ENCODE peak calls at places on chromosome X, in ten cellular contexts. S is cardiac fibroblast, X is sigmoid colon, G is OCI-LY7, V is heart right ventricle, H is GM06990, B is mucosa of descending colon, M is neural crest cell, F is mammary epithelial cell, P is epithelial cell of esophagus. Q is an unnamed sample.
A peak's percentile ranks its signal among the peaks of the same experiment; 100 is the strongest.

GRCh38 chrX:95056901-95057300 is 1382.9 kb downstream of the FAM133A start:
- DNase-seq in B (no peak), F (peak; percentile 19), X (no peak), P (no peak), G (no peak), M (no peak), H (no peak), S (peak; percentile 15), V (no peak), Q (peak; percentile 20)

GRCh38 chrX:149286940-149287349 is 218.2 kb downstream of the IDS start:
- DNase-seq in F (peak; percentile 33), B (peak; percentile 27), M (peak; percentile 43), S (peak; percentile 61), H (peak; percentile 24), V (no peak), G (peak; percentile 57), P (peak; percentile 54), X (no peak), Q (no peak)

GRCh38 chrX:2696698-2697215 is 5.7 kb downstream of the CD99 start:
- DNase-seq in H (peak; percentile 77), X (no peak), P (peak; percentile 95), V (no peak), S (peak; percentile 83), F (peak; percentile 87), G (peak; percentile 38), M (no peak), B (peak; percentile 31), Q (peak; percentile 93)

GRCh38 chrX:130680164-130681035 is 222.6 kb downstream of the ENOX2 start:
- DNase-seq in S (peak; percentile 65), F (no peak), P (no peak), X (no peak), G (no peak), B (no peak), V (no peak), H (no peak), M (no peak), Q (no peak)

GRCh38 chrX:110836982-110837381 is 41.4 kb upstream of the CHRDL1 start:
- DNase-seq in X (no peak), V (no peak), F (no peak), S (no peak), P (no peak), B (no peak), H (no peak), G (no peak), M (no peak), Q (no peak)

GRCh38 chrX:50586407-50586806 is 115.8 kb upstream of the DGKK start:
- DNase-seq in S (no peak), X (no peak), P (no peak), B (no peak), G (no peak), V (no peak), M (no peak), H (no peak), F (no peak), Q (no peak)

GRCh38 chrX:13340182-13340791 is 20.4 kb upstream of the ATXN3L start:
- DNase-seq in H (no peak), V (no peak), M (no peak), S (peak; percentile 4), B (no peak), F (peak; percentile 17), G (no peak), X (no peak), P (peak; percentile 50), Q (peak; percentile 10)

GRCh38 chrX:318068-318738 is 393 bp downstream of the GTPBP6 start:
- DNase-seq in F (peak; percentile 98), X (peak; percentile 99), H (peak; percentile 93), G (peak; percentile 100), S (peak; percentile 99), V (peak; percentile 95), P (peak; percentile 100), M (peak; percentile 92), B (peak; percentile 100), Q (peak; percentile 98)

GRCh38 chrX:147733369-147733768 is 178.3 kb upstream of the FMR1 start:
- DNase-seq in G (no peak), H (no peak), V (no peak), M (no peak), X (no peak), S (no peak), P (no peak), B (no peak), F (no peak), Q (no peak)

GRCh38 chrX:15877380-15877779 is 22.8 kb upstream of the AP1S2 start:
- DNase-seq in S (peak; percentile 58), H (no peak), P (no peak), B (peak; percentile 2), M (no peak), G (no peak), F (peak; percentile 43), V (no peak), X (no peak), Q (no peak)

GRCh38 chrX:70171636-70172035 is 5.6 kb upstream of the DGAT2L6 start:
- DNase-seq in F (peak; percentile 51), V (no peak), P (peak; percentile 39), B (no peak), M (no peak), S (no peak), H (no peak), G (no peak), X (no peak), Q (no peak)

GRCh38 chrX:50813843-50814661 is at the start of gene SHROOM4:
- DNase-seq in F (peak; percentile 41), M (peak; percentile 34), V (peak; percentile 55), G (no peak), P (peak; percentile 39), B (peak; percentile 49), X (peak; percentile 67), S (peak; percentile 66), H (no peak), Q (no peak)

GRCh38 chrX:40108959-40109287 is 11.2 kb upstream of the BCOR start:
- DNase-seq in B (peak; percentile 78), X (peak; percentile 93), V (peak; percentile 84), F (peak; percentile 79), M (no peak), S (peak; percentile 83), H (peak; percentile 59), P (peak; percentile 83), G (peak; percentile 41), Q (peak; percentile 58)

GRCh38 chrX:72094894-72095293 is 36.8 kb downstream of the RTL5 start:
- DNase-seq in F (no peak), X (no peak), S (peak; percentile 66), M (no peak), H (peak; percentile 24), G (no peak), P (no peak), B (peak; percentile 37), V (peak; percentile 40), Q (no peak)

GRCh38 chrX:70449457-70449966 is 4.9 kb downstream of the DLG3 start:
- DNase-seq in S (no peak), B (no peak), P (no peak), H (no peak), F (no peak), M (no peak), G (no peak), X (no peak), V (no peak), Q (no peak)

DNA sequence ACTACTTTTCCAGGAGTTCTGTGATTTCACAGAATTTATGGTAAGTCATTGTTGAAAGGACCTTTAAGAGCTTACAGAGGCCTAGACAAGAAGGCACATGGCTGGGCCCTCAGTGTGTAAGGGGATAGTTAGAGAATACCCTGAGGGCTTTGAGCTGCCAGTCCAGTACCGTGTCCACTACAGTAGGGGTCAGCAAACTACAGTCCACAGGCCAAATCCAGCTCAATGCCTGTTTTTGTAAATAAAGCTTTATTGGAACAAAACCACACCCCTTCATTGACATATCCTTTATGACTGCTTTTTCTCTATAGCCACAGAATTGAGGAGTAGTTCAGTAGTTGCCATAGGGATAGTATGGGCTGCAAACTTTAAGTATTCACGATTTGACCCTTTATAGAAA is 176.2 kb downstream of the MID1 start:
- DNase-seq in M (no peak), S (peak; percentile 5), B (no peak), X (no peak), H (no peak), G (no peak), P (no peak), V (no peak), F (no peak), Q (no peak)
- TF ChIP-seq CTCF in M (no peak), S (peak; percentile 18), B (no peak), X (no peak), H (no peak), G (no peak), P (no peak), V (no peak), F (no peak), Q (peak; percentile 24)

GRCh38 chrX:116657071-116657470 is 194.3 kb upstream of the CT83 start:
- DNase-seq in G (no peak), X (no peak), H (no peak), S (no peak), M (no peak), P (no peak), V (no peak), B (no peak), F (no peak), Q (no peak)
- TF ChIP-seq CTCF in G (no peak), X (no peak), H (no peak), S (no peak), M (peak; percentile 28), P (peak; percentile 21), V (no peak), B (no peak), F (peak; percentile 6), Q (no peak)

DNA sequence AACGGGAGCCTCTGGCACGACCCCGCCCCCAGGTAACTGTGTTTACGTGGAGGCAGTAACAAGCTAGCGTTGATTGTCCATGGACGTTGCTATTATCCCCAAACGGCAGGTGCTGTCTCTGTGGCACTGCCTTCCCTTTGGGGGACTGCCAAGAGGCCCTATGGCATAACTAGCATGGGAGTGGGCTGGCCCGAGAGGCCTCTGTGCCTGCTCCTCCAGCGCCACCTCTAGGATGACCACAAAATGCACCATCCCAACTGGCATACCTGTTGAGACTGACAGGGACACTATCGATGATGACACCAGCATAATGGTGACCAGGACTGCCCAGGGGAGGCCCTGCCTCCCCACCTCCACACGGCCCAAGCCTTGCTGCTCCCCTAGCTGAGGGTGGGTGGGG is 1.5 kb downstream of the SRPK3 start:
- DNase-seq in G (no peak), B (no peak), X (no peak), M (no peak), H (no peak), S (no peak), V (no peak), P (no peak), F (no peak), Q (no peak)
- TF ChIP-seq CTCF in G (peak; percentile 18), B (no peak), X (peak; percentile 10), M (no peak), H (no peak), S (no peak), V (no peak), P (peak; percentile 17), F (no peak), Q (no peak)

DNA sequence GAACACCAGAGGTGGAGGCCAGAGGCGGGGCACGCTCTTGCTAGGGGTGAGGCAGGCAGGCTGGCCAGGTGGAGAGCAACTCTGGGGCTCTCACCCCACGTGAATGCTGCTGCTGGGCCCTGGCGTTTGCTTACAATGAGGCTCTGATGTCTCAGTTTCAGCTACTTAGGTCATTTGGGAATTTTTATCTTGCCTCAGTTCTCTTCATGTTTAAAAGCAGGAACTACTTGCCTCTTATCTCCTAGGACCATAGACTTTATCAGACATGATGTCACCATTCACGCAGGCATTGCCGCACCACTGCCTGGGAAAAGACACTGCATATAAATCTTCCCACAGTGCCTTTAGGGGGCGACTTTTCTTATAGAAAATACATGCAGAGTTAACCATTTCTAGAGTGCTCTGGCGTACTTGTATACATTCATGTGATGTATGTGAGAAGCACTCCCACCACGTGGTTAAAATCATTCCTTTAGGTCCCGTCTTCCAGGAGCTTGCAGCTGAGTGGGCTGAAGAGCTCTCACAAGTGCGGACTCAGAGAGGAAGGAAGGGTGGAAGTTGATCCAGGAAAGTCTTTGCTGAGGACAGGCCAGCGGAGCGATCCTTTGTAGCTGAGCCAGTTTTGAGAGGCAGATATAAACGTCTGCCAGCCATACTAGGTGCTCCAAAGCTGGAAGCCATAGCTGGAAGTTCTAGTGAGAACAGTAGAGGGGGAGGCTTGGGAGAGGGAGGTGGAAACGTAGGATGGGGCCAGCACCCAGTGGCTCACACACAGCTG is 84.3 kb upstream of the CLDN34 start:
- DNase-seq in X (no peak), F (no peak), V (no peak), H (no peak), B (no peak), P (no peak), G (peak; percentile 0), S (peak; percentile 79), M (no peak), Q (no peak)
- TF ChIP-seq CTCF in X (no peak), F (no peak), V (no peak), H (peak; percentile 14), B (no peak), P (no peak), G (peak; percentile 40), S (peak; percentile 9), M (no peak), Q (no peak)